ENCODE peak calls at places on chromosomes 6 and 20, in six cellular contexts. F, G, K, X, V and M are unnamed samples.

GRCh38 chr20:61325718-61326117 is 73.7 kb downstream of the CDH4 start:
- DNase-seq in F (no peak), G (no peak), K (no peak), X (no peak), V (no peak), M (no peak)

GRCh38 chr6:125481056-125481455 is 179.3 kb upstream of the HDDC2 start:
- DNase-seq in F (no peak), G (no peak), K (no peak), X (no peak), V (no peak), M (no peak)

GRCh38 chr20:33601016-33601415 is 61.1 kb upstream of the C20orf144 start:
- DNase-seq in F (no peak), G (no peak), K (no peak), X (no peak), V (no peak), M (no peak)

GRCh38 chr6:118996289-118996820 is 61.4 kb upstream of the MCM9 start:
- DNase-seq in F (no peak), G (no peak), K (no peak), X (no peak), V (no peak), M (no peak)

GRCh38 chr6:161342039-161342438 is 68.2 kb upstream of the AGPAT4 start:
- DNase-seq in F (no peak), G (no peak), K (no peak), X (no peak), V (no peak), M (no peak)

GRCh38 chr6:27684264-27685211 is 211.6 kb upstream of the ZNF184 start:
- DNase-seq in F (peak), G (no peak), K (no peak), X (no peak), V (no peak), M (peak)

GRCh38 chr6:21437583-21437982 is 156.0 kb upstream of the SOX4 start:
- DNase-seq in F (no peak), G (no peak), K (no peak), X (no peak), V (no peak), M (no peak)

GRCh38 chr20:19735446-19735845 is 22.6 kb upstream of the RIN2 start:
- DNase-seq in F (peak), G (peak), K (peak), X (no peak), V (no peak), M (no peak)

GRCh38 chr6:3449321-3449720 is 7.5 kb downstream of the SLC22A23 start:
- DNase-seq in F (no peak), G (no peak), K (no peak), X (no peak), V (no peak), M (no peak)

GRCh38 chr6:52749546-52750152 is 13.6 kb downstream of the GSTA2 start:
- DNase-seq in F (no peak), G (no peak), K (no peak), X (no peak), V (no peak), M (no peak)

GRCh38 chr20:10077081-10077471 is 42.3 kb downstream of the ANKEF1 start:
- DNase-seq in F (no peak), G (peak), K (no peak), X (no peak), V (no peak), M (no peak)

GRCh38 chr6:109925060-109925459 is 53.1 kb upstream of the GPR6 start:
- DNase-seq in F (no peak), G (no peak), K (no peak), X (no peak), V (no peak), M (no peak)

GRCh38 chr6:24644377-24644776 is 1.6 kb downstream of the KIAA0319 start:
- DNase-seq in F (no peak), G (no peak), K (no peak), X (no peak), V (no peak), M (no peak)

GRCh38 chr6:158223926-158224325 is 55.8 kb downstream of the GTF2H5 start:
- DNase-seq in F (no peak), G (no peak), K (no peak), X (no peak), V (no peak), M (no peak)

GRCh38 chr20:24337074-24337473 is 132.4 kb upstream of the SYNDIG1 start:
- DNase-seq in F (peak), G (no peak), K (no peak), X (no peak), V (no peak), M (no peak)

GRCh38 chr6:30844118-30844535 is 40.2 kb upstream of the DDR1 start:
- DNase-seq in F (peak), G (no peak), K (no peak), X (no peak), V (no peak), M (no peak)

GRCh38 chr6:100462990-100463684 is 1.6 kb downstream of the SIM1 start:
- DNase-seq in F (no peak), G (no peak), K (no peak), X (no peak), V (no peak), M (no peak)

GRCh38 chr6:71211799-71212198 is 76.8 kb upstream of the OGFRL1 start:
- DNase-seq in F (no peak), G (no peak), K (no peak), X (no peak), V (no peak), M (no peak)

GRCh38 chr6:143965503-143966171 is 42.4 kb downstream of the PLAGL1 start:
- DNase-seq in F (peak), G (no peak), K (no peak), X (no peak), V (no peak), M (no peak)

GRCh38 chr6:11994875-11995461 is 17.1 kb upstream of the HIVEP1 start:
- DNase-seq in F (no peak), G (no peak), K (no peak), X (no peak), V (no peak), M (no peak)

GRCh38 chr6:72968704-72969103 is 256.6 kb downstream of the KHDC1L start:
- DNase-seq in F (peak), G (no peak), K (no peak), X (no peak), V (no peak), M (no peak)

GRCh38 chr20:52941803-52942202 is 30.4 kb upstream of the TSHZ2 start:
- DNase-seq in F (no peak), G (no peak), K (no peak), X (no peak), V (no peak), M (no peak)

GRCh38 chr6:84768442-84769174 is 4.2 kb upstream of the TBX18 start:
- DNase-seq in F (no peak), G (no peak), K (no peak), X (no peak), V (peak), M (no peak)

DNA sequence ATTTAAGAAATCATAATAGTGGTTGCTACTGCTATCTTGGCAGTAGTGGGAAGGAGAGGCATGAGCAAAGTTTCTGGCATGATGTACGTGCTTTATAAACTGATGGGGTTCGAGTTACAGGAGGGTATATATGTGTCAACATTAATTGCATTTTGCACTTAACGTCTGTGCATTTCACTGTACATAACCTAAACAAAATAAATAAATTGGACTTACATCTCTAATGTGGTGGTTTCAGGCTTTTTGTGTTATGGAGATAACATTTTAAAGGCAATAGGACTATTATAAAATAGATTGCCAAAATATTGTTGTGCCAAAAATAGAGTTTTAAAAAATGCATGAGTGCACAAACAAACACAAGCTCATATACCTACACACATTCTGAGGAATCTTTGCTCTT is 1001.1 kb upstream of the GJE1 start:
- DNase-seq in F (no peak), G (no peak), K (no peak), X (no peak), V (no peak), M (no peak)
- TF ChIP-seq CTCF in F (no peak), G (no peak), K (no peak), X (no peak), V (no peak), M (no peak)

GRCh38 chr20:32206383-32207210 is 946 bp downstream of the PLAGL2 start:
- DNase-seq in F (no peak), G (no peak), K (no peak), X (no peak), V (no peak), M (no peak)

GRCh38 chr20:32208499-32209154 is 947 bp downstream of the POFUT1 start:
- DNase-seq in F (no peak), G (no peak), K (no peak), X (no peak), V (no peak), M (no peak)

GRCh38 chr20:32205502-32206382 is 1.8 kb downstream of the PLAGL2 start:
- DNase-seq in F (peak), G (no peak), K (no peak), X (no peak), V (no peak), M (peak)

GRCh38 chr20:32207211-32207625 is 325 bp downstream of the PLAGL2 start:
- DNase-seq in F (no peak), G (no peak), K (no peak), X (peak), V (peak), M (no peak)

GRCh38 chr20:32207626-32208498 is at the start of the genes PLAGL2 and POFUT1:
- DNase-seq in F (peak), G (peak), K (peak), X (peak), V (peak), M (peak)
- TF ChIP-seq CTCF in F (peak), G (no peak), K (no peak), X (no peak), V (peak), M (peak)

GRCh38 chr6:45075246-45075645 is 252.9 kb upstream of the RUNX2 start:
- DNase-seq in F (peak), G (no peak), K (no peak), X (no peak), V (no peak), M (no peak)
- TF ChIP-seq CTCF in F (no peak), G (no peak), K (no peak), X (no peak), V (no peak), M (no peak)

GRCh38 chr20:2671977-2672376 is 8.0 kb upstream of the IDH3B start:
- DNase-seq in F (no peak), G (no peak), K (no peak), X (no peak), V (no peak), M (no peak)
- TF ChIP-seq CTCF in F (peak), G (no peak), K (no peak), X (no peak), V (no peak), M (peak)

DNA sequence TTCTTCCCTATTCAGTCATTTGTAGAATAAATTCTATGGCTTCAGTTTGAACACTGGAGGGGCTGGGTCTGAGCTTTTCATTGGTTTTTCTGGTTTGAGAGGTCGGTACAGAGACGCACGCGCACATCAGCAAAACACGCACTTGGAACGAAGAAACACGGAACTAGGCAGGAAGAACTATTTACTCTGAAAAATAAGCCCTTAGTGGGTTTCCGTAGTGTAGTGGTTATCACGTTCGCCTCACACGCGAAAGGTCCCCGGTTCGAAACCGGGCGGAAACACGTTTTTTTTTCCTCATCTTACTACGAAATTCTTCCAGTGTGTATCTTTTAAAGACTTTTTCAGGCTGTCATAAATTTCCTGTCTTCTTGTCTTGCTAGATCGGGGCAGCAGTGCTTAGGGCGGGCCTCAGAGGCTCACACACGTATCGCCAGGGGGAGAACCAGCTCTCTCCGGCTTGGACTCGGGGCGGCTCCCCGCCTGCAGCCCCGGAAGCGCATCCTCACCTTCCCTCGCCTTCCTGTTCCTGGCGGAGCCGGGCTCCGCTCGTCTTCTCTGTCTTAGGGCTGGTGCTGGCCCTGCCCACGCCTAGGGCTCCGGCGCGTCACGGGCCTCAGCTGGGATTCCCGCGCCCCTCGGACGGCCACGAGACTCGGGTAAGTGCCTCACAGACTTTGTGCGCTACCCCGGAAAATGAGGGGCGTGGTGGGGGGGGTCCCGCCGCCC is at the start of gene HMGN4:
- DNase-seq in F (peak), G (peak), K (peak), X (peak), V (peak), M (peak)
- TF ChIP-seq CTCF in F (peak), G (no peak), K (peak), X (no peak), V (no peak), M (no peak)

DNA sequence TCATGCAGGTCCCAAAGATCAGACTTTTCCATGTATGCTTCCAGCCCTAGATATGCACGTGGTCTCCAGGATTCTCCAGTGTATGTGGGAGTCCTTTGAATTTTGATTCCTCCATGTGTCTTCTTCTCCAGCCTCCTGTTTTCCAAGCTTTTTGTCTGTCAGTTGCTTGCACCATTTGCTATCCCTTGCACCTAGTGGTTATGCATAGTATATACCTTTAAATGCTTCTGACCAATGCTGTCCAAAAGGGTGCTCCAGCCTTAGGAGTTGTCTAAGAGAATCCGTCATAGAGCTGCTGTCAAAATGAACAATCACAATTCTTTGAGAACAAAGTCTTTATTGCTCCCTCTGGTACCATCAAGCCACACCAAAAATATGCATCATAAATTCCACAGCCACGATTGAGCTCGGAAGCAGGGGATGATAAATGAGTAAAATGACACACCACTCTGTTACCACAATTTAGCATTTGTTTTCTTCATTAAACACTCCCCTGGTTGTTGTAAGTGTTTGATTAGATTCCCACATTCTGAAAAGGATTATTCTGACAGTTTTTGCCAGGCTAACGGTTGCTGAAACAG is 706.2 kb upstream of the GJE1 start:
- DNase-seq in F (no peak), G (no peak), K (no peak), X (no peak), V (no peak), M (no peak)
- TF ChIP-seq CTCF in F (no peak), G (no peak), K (no peak), X (no peak), V (peak), M (no peak)